ENCODE peak calls at places on chromosomes 11 and 22, in six cellular contexts. X is CD14-positive monocyte, F is WERI-Rb-1, Z is GM10248, S is AG09309, R is OCI-LY7. O is an unnamed sample.

GRCh38 chr11:911031-911889 is 650 bp upstream of the CHID1 start:
- DNase-seq in S (no peak), Z (peak), X (peak), F (peak), R (no peak), O (no peak)

GRCh38 chr11:3136542-3137455 is 28.3 kb downstream of the OSBPL5 start:
- DNase-seq in S (no peak), Z (no peak), F (no peak), X (peak), R (no peak), O (peak)

GRCh38 chr22:49305966-49306631 is 521.6 kb downstream of the BRD1 start:
- DNase-seq in X (peak), S (no peak), R (no peak), Z (no peak), F (no peak), O (peak)

GRCh38 chr11:119369035-119369925 is 12.2 kb downstream of the USP2 start:
- DNase-seq in Z (no peak), X (no peak), S (no peak), F (no peak), R (peak), O (no peak)

GRCh38 chr22:43823353-43823908 is 11.3 kb upstream of the EFCAB6 start:
- DNase-seq in X (peak), F (peak), R (no peak), S (no peak), Z (no peak), O (no peak)

GRCh38 chr22:28710889-28711285 is 30.7 kb downstream of the CHEK2 start:
- DNase-seq in F (no peak), S (no peak), X (no peak), R (no peak), Z (no peak), O (no peak)

GRCh38 chr11:130829801-130830562 is 86.3 kb downstream of the SNX19 start:
- DNase-seq in X (no peak), R (no peak), S (no peak), Z (no peak), F (peak), O (no peak)

GRCh38 chr11:1573847-1574255 is 1.8 kb upstream of the DUSP8 start:
- DNase-seq in X (no peak), F (peak), R (no peak), S (no peak), Z (peak), O (peak)

GRCh38 chr11:113242767-113243397 is 71.5 kb upstream of the TTC12 start:
- DNase-seq in X (no peak), Z (no peak), S (peak), F (no peak), R (no peak), O (no peak)

GRCh38 chr11:106446961-106447360 is 369.5 kb downstream of the AASDHPPT start:
- DNase-seq in R (no peak), Z (no peak), S (no peak), F (peak), X (no peak), O (no peak)

GRCh38 chr11:58900479-58901420 is 38.5 kb upstream of the GLYATL1 start:
- DNase-seq in F (peak), R (peak), S (peak), X (peak), Z (peak), O (no peak)

GRCh38 chr22:26432619-26433311 is 3.7 kb downstream of the ASPHD2 start:
- DNase-seq in F (no peak), S (no peak), X (no peak), R (peak), Z (peak), O (no peak)

GRCh38 chr11:35275808-35276170 is 136.8 kb downstream of the CD44 start:
- DNase-seq in Z (no peak), S (no peak), R (no peak), X (no peak), F (no peak), O (no peak)

GRCh38 chr11:122556605-122557004 is 98.9 kb upstream of the UBASH3B start:
- DNase-seq in F (no peak), X (no peak), S (no peak), R (no peak), Z (no peak), O (no peak)

GRCh38 chr11:2294340-2295290 is 7.1 kb downstream of the C11orf21 start:
- DNase-seq in Z (no peak), X (peak), S (no peak), R (no peak), F (no peak), O (no peak)

GRCh38 chr11:17775507-17776212 is 41.1 kb downstream of the KCNC1 start:
- DNase-seq in Z (no peak), S (no peak), R (no peak), F (no peak), X (no peak), O (peak)

GRCh38 chr11:17777086-17777725 is 42.6 kb downstream of the KCNC1 start:
- DNase-seq in F (no peak), Z (no peak), X (no peak), S (no peak), R (no peak), O (no peak)

GRCh38 chr11:17777726-17778091 is 43.1 kb downstream of the KCNC1 start:
- DNase-seq in X (no peak), R (no peak), S (no peak), Z (no peak), F (no peak), O (no peak)

GRCh38 chr11:17775035-17775348 is 40.4 kb downstream of the KCNC1 start:
- DNase-seq in Z (no peak), F (no peak), X (no peak), S (no peak), R (no peak), O (no peak)

GRCh38 chr11:17776213-17776875 is 41.8 kb downstream of the KCNC1 start:
- DNase-seq in S (no peak), F (no peak), R (no peak), X (no peak), Z (no peak), O (no peak)
- TF ChIP-seq CTCF in S (no peak), F (no peak), R (no peak), X (no peak), Z (no peak), O (no peak)

GRCh38 chr11:131855320-131855719 is 484.9 kb downstream of the NTM start:
- DNase-seq in S (no peak), X (no peak), F (no peak), R (no peak), Z (no peak), O (no peak)
- TF ChIP-seq CTCF in S (no peak), X (no peak), F (no peak), R (no peak), Z (no peak), O (no peak)

DNA sequence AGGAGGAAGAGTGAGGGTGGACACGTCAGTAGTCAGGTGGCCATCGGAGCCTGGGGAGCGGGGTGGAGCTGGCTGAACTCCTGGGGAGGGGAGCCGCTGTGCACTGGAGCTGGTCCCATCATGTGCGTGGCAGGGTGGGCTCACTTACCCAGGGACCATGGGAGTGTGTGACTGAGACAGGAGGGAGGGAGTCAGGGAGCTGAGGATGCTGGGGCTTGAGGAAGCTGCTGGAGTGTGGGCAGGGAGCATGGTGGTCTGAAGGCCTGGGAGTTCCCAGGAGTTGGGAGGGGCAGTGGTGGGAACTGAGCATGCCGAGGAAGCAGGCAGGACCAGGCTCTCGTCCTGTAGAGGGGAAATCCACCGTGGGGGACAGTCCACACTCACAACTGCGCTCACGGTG is 18.0 kb downstream of the CLDN5 start:
- DNase-seq in F (no peak), R (no peak), X (no peak), Z (no peak), S (no peak), O (peak)
- TF ChIP-seq CTCF in F (no peak), R (no peak), X (no peak), Z (no peak), S (no peak), O (no peak)

GRCh38 chr11:14308114-14308896 is 50.7 kb downstream of the RRAS2 start:
- DNase-seq in Z (no peak), F (no peak), S (no peak), R (peak), X (no peak), O (no peak)
- TF ChIP-seq CTCF in Z (peak), F (peak), S (peak), R (peak), X (peak), O (peak)

GRCh38 chr11:62922653-62923371 is 1.6 kb upstream of the CHRM1 start:
- DNase-seq in F (no peak), Z (peak), X (no peak), S (no peak), R (peak), O (no peak)
- TF ChIP-seq CTCF in F (peak), Z (peak), X (no peak), S (peak), R (peak), O (peak)

DNA sequence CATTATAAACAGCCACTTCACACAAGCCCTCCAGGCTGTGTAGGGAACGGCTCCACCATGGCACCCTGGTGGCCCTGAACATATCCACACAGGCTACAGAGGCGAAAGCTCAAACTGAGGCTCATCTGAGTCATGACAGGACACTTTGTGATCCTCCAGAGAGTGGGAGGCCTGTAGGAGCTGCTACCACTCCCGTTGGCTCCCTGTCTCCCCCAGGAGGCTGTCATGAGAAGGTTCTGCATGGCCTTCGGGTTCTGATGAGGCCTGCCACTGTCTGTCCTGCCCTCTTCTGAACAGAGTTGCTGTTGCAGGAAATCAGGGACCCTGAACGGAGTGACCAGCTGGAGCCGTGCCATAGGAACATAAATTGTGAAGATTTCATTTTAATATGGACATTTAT is 23.8 kb upstream of the ALDH3B2 start:
- DNase-seq in X (no peak), Z (peak), F (peak), R (peak), S (no peak), O (no peak)
- TF ChIP-seq CTCF in X (no peak), Z (peak), F (peak), R (peak), S (peak), O (peak)

GRCh38 chr22:45833613-45834012 is 143.3 kb downstream of the WNT7B start:
- DNase-seq in Z (no peak), X (no peak), F (no peak), S (no peak), R (no peak), O (no peak)
- TF ChIP-seq CTCF in Z (no peak), X (no peak), F (no peak), S (no peak), R (no peak), O (no peak)

GRCh38 chr11:78110351-78110750 is 29.1 kb downstream of the ALG8 start:
- DNase-seq in X (no peak), Z (no peak), S (no peak), F (peak), R (no peak), O (no peak)
- TF ChIP-seq CTCF in X (no peak), Z (no peak), S (no peak), F (no peak), R (no peak), O (no peak)

GRCh38 chr11:8055111-8055835 is 25.7 kb upstream of the TUB start:
- DNase-seq in S (no peak), X (no peak), F (no peak), R (no peak), Z (no peak), O (peak)
- TF ChIP-seq CTCF in S (peak), X (no peak), F (peak), R (no peak), Z (no peak), O (peak)

GRCh38 chr11:61833926-61834277 is 5.8 kb downstream of the FADS2 start:
- DNase-seq in S (no peak), X (no peak), F (no peak), Z (no peak), R (no peak), O (no peak)
- TF ChIP-seq CTCF in S (no peak), X (no peak), F (peak), Z (no peak), R (no peak), O (no peak)

O was measured in chondrocyte.